ENCODE peak calls at places on chromosomes 1 and 21, in ten cellular contexts. One of them, this sample, is unnamed.

GRCh38 chr21:34073749-34074282 is 438 bp downstream of the MRPS6 start:
- DNase-seq in lung: no peak
- DNase-seq in naive thymus-derived CD4-positive, alpha-beta T cell: peak; percentile 22
- DNase-seq in heart right ventricle: peak; percentile 58
- DNase-seq in bronchial epithelial cell: no peak
- DNase-seq in brain microvascular endothelial cell: no peak
- DNase-seq in hepatocyte: peak; percentile 74
- DNase-seq in fibroblast of pulmonary artery: peak; percentile 24
- DNase-seq in AG09309: no peak
- DNase-seq in neural progenitor cell: peak; percentile 67
- DNase-seq in this sample: no peak

GRCh38 chr1:57678138-57678537 is 254.3 kb upstream of the DAB1 start:
- DNase-seq in lung: no peak
- DNase-seq in naive thymus-derived CD4-positive, alpha-beta T cell: no peak
- DNase-seq in heart right ventricle: no peak
- DNase-seq in bronchial epithelial cell: no peak
- DNase-seq in brain microvascular endothelial cell: no peak
- DNase-seq in hepatocyte: peak; percentile 10
- DNase-seq in fibroblast of pulmonary artery: no peak
- DNase-seq in AG09309: no peak
- DNase-seq in neural progenitor cell: no peak
- DNase-seq in this sample: no peak

GRCh38 chr21:34276711-34277425 is 86.9 kb upstream of the KCNE2 start:
- DNase-seq in lung: no peak
- DNase-seq in naive thymus-derived CD4-positive, alpha-beta T cell: no peak
- DNase-seq in heart right ventricle: no peak
- DNase-seq in bronchial epithelial cell: peak; percentile 12
- DNase-seq in brain microvascular endothelial cell: no peak
- DNase-seq in hepatocyte: no peak
- DNase-seq in fibroblast of pulmonary artery: no peak
- DNase-seq in AG09309: no peak
- DNase-seq in neural progenitor cell: no peak
- DNase-seq in this sample: no peak

GRCh38 chr1:46991083-46991923 is 32.2 kb upstream of the CYP4X1 start:
- DNase-seq in lung: no peak
- DNase-seq in naive thymus-derived CD4-positive, alpha-beta T cell: no peak
- DNase-seq in heart right ventricle: no peak
- DNase-seq in bronchial epithelial cell: peak; percentile 38
- DNase-seq in brain microvascular endothelial cell: no peak
- DNase-seq in hepatocyte: peak; percentile 38
- DNase-seq in fibroblast of pulmonary artery: no peak
- DNase-seq in AG09309: no peak
- DNase-seq in neural progenitor cell: peak; percentile 74
- DNase-seq in this sample: peak; percentile 41

GRCh38 chr1:85189120-85189519 is 11.7 kb downstream of the SYDE2 start:
- DNase-seq in lung: no peak
- DNase-seq in naive thymus-derived CD4-positive, alpha-beta T cell: no peak
- DNase-seq in heart right ventricle: no peak
- DNase-seq in bronchial epithelial cell: no peak
- DNase-seq in brain microvascular endothelial cell: no peak
- DNase-seq in hepatocyte: no peak
- DNase-seq in fibroblast of pulmonary artery: no peak
- DNase-seq in AG09309: no peak
- DNase-seq in neural progenitor cell: no peak
- DNase-seq in this sample: no peak

GRCh38 chr1:163706915-163707314 is 385.2 kb downstream of the NUF2 start:
- DNase-seq in lung: no peak
- DNase-seq in naive thymus-derived CD4-positive, alpha-beta T cell: no peak
- DNase-seq in heart right ventricle: no peak
- DNase-seq in bronchial epithelial cell: peak; percentile 10
- DNase-seq in brain microvascular endothelial cell: no peak
- DNase-seq in hepatocyte: no peak
- DNase-seq in fibroblast of pulmonary artery: no peak
- DNase-seq in AG09309: no peak
- DNase-seq in neural progenitor cell: no peak
- DNase-seq in this sample: no peak

GRCh38 chr1:19605884-19606442 is 38.1 kb upstream of the NBL1 start:
- DNase-seq in lung: no peak
- DNase-seq in naive thymus-derived CD4-positive, alpha-beta T cell: no peak
- DNase-seq in heart right ventricle: no peak
- DNase-seq in bronchial epithelial cell: no peak
- DNase-seq in brain microvascular endothelial cell: no peak
- DNase-seq in hepatocyte: no peak
- DNase-seq in fibroblast of pulmonary artery: no peak
- DNase-seq in AG09309: no peak
- DNase-seq in neural progenitor cell: no peak
- DNase-seq in this sample: no peak

GRCh38 chr1:62989497-62989896 is 205.6 kb downstream of the ATG4C start:
- DNase-seq in lung: no peak
- DNase-seq in naive thymus-derived CD4-positive, alpha-beta T cell: no peak
- DNase-seq in heart right ventricle: no peak
- DNase-seq in bronchial epithelial cell: no peak
- DNase-seq in brain microvascular endothelial cell: no peak
- DNase-seq in hepatocyte: no peak
- DNase-seq in fibroblast of pulmonary artery: no peak
- DNase-seq in AG09309: no peak
- DNase-seq in neural progenitor cell: no peak
- DNase-seq in this sample: no peak

GRCh38 chr1:91725961-91726704 is 159.8 kb downstream of the TGFBR3 start:
- DNase-seq in lung: no peak
- DNase-seq in naive thymus-derived CD4-positive, alpha-beta T cell: no peak
- DNase-seq in heart right ventricle: no peak
- DNase-seq in bronchial epithelial cell: peak; percentile 31
- DNase-seq in brain microvascular endothelial cell: peak; percentile 77
- DNase-seq in hepatocyte: peak; percentile 27
- DNase-seq in fibroblast of pulmonary artery: peak; percentile 90
- DNase-seq in AG09309: peak; percentile 77
- DNase-seq in neural progenitor cell: no peak
- DNase-seq in this sample: no peak

GRCh38 chr21:15063821-15064575 is 802 bp downstream of the NRIP1 start:
- DNase-seq in lung: peak; percentile 58
- DNase-seq in naive thymus-derived CD4-positive, alpha-beta T cell: peak; percentile 14
- DNase-seq in heart right ventricle: peak; percentile 65
- DNase-seq in bronchial epithelial cell: peak; percentile 37
- DNase-seq in brain microvascular endothelial cell: peak; percentile 5
- DNase-seq in hepatocyte: peak; percentile 64
- DNase-seq in fibroblast of pulmonary artery: peak; percentile 44
- DNase-seq in AG09309: no peak
- DNase-seq in neural progenitor cell: peak; percentile 69
- DNase-seq in this sample: no peak

GRCh38 chr1:151993734-151994496 is at the start of gene S100A10:
- DNase-seq in lung: peak; percentile 86
- DNase-seq in naive thymus-derived CD4-positive, alpha-beta T cell: peak; percentile 81
- DNase-seq in heart right ventricle: peak; percentile 88
- DNase-seq in bronchial epithelial cell: peak; percentile 77
- DNase-seq in brain microvascular endothelial cell: no peak
- DNase-seq in hepatocyte: peak; percentile 93
- DNase-seq in fibroblast of pulmonary artery: peak; percentile 70
- DNase-seq in AG09309: no peak
- DNase-seq in neural progenitor cell: peak; percentile 75
- DNase-seq in this sample: peak; percentile 43

GRCh38 chr1:52955129-52955970 is 28.3 kb downstream of the SCP2 start:
- DNase-seq in lung: no peak
- DNase-seq in naive thymus-derived CD4-positive, alpha-beta T cell: no peak
- DNase-seq in heart right ventricle: no peak
- DNase-seq in bronchial epithelial cell: no peak
- DNase-seq in brain microvascular endothelial cell: peak; percentile 52
- DNase-seq in hepatocyte: peak; percentile 75
- DNase-seq in fibroblast of pulmonary artery: peak; percentile 79
- DNase-seq in AG09309: peak; percentile 89
- DNase-seq in neural progenitor cell: no peak
- DNase-seq in this sample: no peak

GRCh38 chr1:2272686-2273400 is 44.7 kb downstream of the SKI start:
- DNase-seq in lung: no peak
- DNase-seq in naive thymus-derived CD4-positive, alpha-beta T cell: no peak
- DNase-seq in heart right ventricle: no peak
- DNase-seq in bronchial epithelial cell: no peak
- DNase-seq in brain microvascular endothelial cell: no peak
- DNase-seq in hepatocyte: no peak
- DNase-seq in fibroblast of pulmonary artery: no peak
- DNase-seq in AG09309: no peak
- DNase-seq in neural progenitor cell: no peak
- DNase-seq in this sample: no peak

GRCh38 chr1:2271841-2272655 is 43.9 kb downstream of the SKI start:
- DNase-seq in lung: no peak
- DNase-seq in naive thymus-derived CD4-positive, alpha-beta T cell: no peak
- DNase-seq in heart right ventricle: peak; percentile 31
- DNase-seq in bronchial epithelial cell: no peak
- DNase-seq in brain microvascular endothelial cell: no peak
- DNase-seq in hepatocyte: no peak
- DNase-seq in fibroblast of pulmonary artery: no peak
- DNase-seq in AG09309: no peak
- DNase-seq in neural progenitor cell: peak; percentile 90
- DNase-seq in this sample: no peak

GRCh38 chr1:2274231-2274967 is 46.3 kb downstream of the SKI start:
- DNase-seq in lung: no peak
- DNase-seq in naive thymus-derived CD4-positive, alpha-beta T cell: no peak
- DNase-seq in heart right ventricle: no peak
- DNase-seq in bronchial epithelial cell: no peak
- DNase-seq in brain microvascular endothelial cell: no peak
- DNase-seq in hepatocyte: no peak
- DNase-seq in fibroblast of pulmonary artery: no peak
- DNase-seq in AG09309: no peak
- DNase-seq in neural progenitor cell: no peak
- DNase-seq in this sample: no peak

GRCh38 chr1:2274968-2275475 is 46.9 kb downstream of the SKI start:
- DNase-seq in lung: no peak
- DNase-seq in naive thymus-derived CD4-positive, alpha-beta T cell: no peak
- DNase-seq in heart right ventricle: peak; percentile 20
- DNase-seq in bronchial epithelial cell: no peak
- DNase-seq in brain microvascular endothelial cell: no peak
- DNase-seq in hepatocyte: no peak
- DNase-seq in fibroblast of pulmonary artery: no peak
- DNase-seq in AG09309: no peak
- DNase-seq in neural progenitor cell: no peak
- DNase-seq in this sample: no peak

GRCh38 chr1:2273401-2274090 is 45.4 kb downstream of the SKI start:
- DNase-seq in lung: no peak
- DNase-seq in naive thymus-derived CD4-positive, alpha-beta T cell: no peak
- DNase-seq in heart right ventricle: peak; percentile 33
- DNase-seq in bronchial epithelial cell: no peak
- DNase-seq in brain microvascular endothelial cell: no peak
- DNase-seq in hepatocyte: no peak
- DNase-seq in fibroblast of pulmonary artery: no peak
- DNase-seq in AG09309: no peak
- DNase-seq in neural progenitor cell: no peak
- DNase-seq in this sample: no peak
- H3K4me3 ChIP-seq in lung: no peak overlapping the region
- H3K4me3 ChIP-seq in naive thymus-derived CD4-positive, alpha-beta T cell: no peak overlapping the region
- H3K4me3 ChIP-seq in heart right ventricle: no peak overlapping the region
- H3K4me3 ChIP-seq in bronchial epithelial cell: no peak overlapping the region
- H3K4me3 ChIP-seq in brain microvascular endothelial cell: no peak overlapping the region
- H3K4me3 ChIP-seq in hepatocyte: no peak overlapping the region
- H3K4me3 ChIP-seq in fibroblast of pulmonary artery: no peak overlapping the region
- H3K4me3 ChIP-seq in AG09309: no peak overlapping the region
- H3K4me3 ChIP-seq in neural progenitor cell: no peak overlapping the region
- H3K4me3 ChIP-seq in this sample: no peak overlapping the region

DNA sequence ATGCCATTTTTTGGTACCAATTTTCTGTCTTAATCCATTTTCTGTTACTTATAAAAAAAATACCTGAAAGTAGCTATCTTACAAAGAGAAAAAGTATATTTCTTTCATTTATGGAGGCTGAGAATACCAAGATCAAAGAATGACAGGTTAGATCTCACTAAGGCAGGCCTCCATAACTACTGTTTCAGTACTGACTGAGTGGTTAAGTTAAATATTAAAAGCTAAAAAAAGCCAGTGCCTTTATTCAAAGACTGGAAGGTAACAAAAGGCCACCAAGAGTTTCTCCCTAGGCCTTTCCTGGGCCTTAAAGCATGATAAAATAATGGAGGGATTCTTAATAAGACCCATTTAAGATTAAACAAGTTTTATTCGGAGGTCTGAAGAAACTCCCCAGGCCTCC is 687.7 kb upstream of the ADGRL4 start:
- DNase-seq in lung: no peak
- DNase-seq in naive thymus-derived CD4-positive, alpha-beta T cell: no peak
- DNase-seq in heart right ventricle: no peak
- DNase-seq in bronchial epithelial cell: no peak
- DNase-seq in brain microvascular endothelial cell: no peak
- DNase-seq in hepatocyte: no peak
- DNase-seq in fibroblast of pulmonary artery: no peak
- DNase-seq in AG09309: no peak
- DNase-seq in neural progenitor cell: no peak
- DNase-seq in this sample: no peak
- H3K4me3 ChIP-seq in lung: no peak overlapping the region
- H3K4me3 ChIP-seq in naive thymus-derived CD4-positive, alpha-beta T cell: no peak overlapping the region
- H3K4me3 ChIP-seq in heart right ventricle: no peak overlapping the region
- H3K4me3 ChIP-seq in bronchial epithelial cell: no peak overlapping the region
- H3K4me3 ChIP-seq in brain microvascular endothelial cell: no peak overlapping the region
- H3K4me3 ChIP-seq in hepatocyte: no peak overlapping the region
- H3K4me3 ChIP-seq in fibroblast of pulmonary artery: no peak overlapping the region
- H3K4me3 ChIP-seq in AG09309: no peak overlapping the region
- H3K4me3 ChIP-seq in neural progenitor cell: no peak overlapping the region
- H3K4me3 ChIP-seq in this sample: no peak overlapping the region

DNA sequence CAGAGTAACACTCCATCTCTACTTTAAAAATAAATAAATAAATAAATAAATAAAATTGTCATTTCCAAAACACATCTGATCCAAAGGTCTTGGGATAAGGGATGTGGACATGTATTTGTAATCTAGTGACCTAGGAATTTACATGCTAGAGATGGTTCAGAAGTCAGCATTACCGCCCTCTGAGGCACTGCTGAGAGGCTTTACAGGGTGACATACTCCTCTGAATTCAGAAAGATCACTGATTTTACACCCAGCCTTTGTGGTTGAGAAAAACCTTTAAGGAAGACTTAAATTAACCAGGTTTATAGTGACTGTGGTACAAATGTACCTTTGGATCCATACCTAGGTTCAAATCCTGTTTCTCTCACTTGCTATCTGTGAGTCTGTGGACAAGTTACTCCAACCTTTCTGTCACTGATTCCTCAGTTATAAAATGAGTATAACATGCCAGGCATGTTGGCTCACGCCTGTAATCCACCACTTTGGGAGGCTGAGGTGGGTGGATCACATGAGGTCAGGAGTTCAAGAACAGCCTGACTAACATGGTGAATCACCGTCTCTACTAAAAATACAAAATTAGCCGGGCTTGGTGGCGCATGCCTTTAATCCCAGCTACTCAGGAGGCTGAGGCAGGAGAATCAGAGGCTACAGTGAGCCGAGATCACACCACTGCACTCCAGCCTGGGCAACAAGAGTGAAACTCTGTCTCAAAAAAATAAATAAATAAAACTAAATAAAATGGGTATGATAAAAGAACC is 20.1 kb downstream of the OSBPL9 start:
- DNase-seq in lung: no peak
- DNase-seq in naive thymus-derived CD4-positive, alpha-beta T cell: no peak
- DNase-seq in heart right ventricle: no peak
- DNase-seq in bronchial epithelial cell: peak; percentile 96
- DNase-seq in brain microvascular endothelial cell: peak; percentile 95
- DNase-seq in hepatocyte: peak; percentile 23
- DNase-seq in fibroblast of pulmonary artery: peak; percentile 77
- DNase-seq in AG09309: peak; percentile 66
- DNase-seq in neural progenitor cell: no peak
- DNase-seq in this sample: no peak
- H3K4me3 ChIP-seq in lung: no peak overlapping the region
- H3K4me3 ChIP-seq in naive thymus-derived CD4-positive, alpha-beta T cell: no peak overlapping the region
- H3K4me3 ChIP-seq in heart right ventricle: no peak overlapping the region
- H3K4me3 ChIP-seq in bronchial epithelial cell: no peak overlapping the region
- H3K4me3 ChIP-seq in brain microvascular endothelial cell: no peak overlapping the region
- H3K4me3 ChIP-seq in hepatocyte: no peak overlapping the region
- H3K4me3 ChIP-seq in fibroblast of pulmonary artery: no peak overlapping the region
- H3K4me3 ChIP-seq in AG09309: no peak overlapping the region
- H3K4me3 ChIP-seq in neural progenitor cell: no peak overlapping the region
- H3K4me3 ChIP-seq in this sample: no peak overlapping the region

GRCh38 chr1:222634180-222635013 is 16.5 kb downstream of the MIA3 start:
- DNase-seq in lung: peak; percentile 79
- DNase-seq in naive thymus-derived CD4-positive, alpha-beta T cell: peak; percentile 83
- DNase-seq in heart right ventricle: no peak
- DNase-seq in bronchial epithelial cell: peak; percentile 86
- DNase-seq in brain microvascular endothelial cell: peak; percentile 91
- DNase-seq in hepatocyte: peak; percentile 90
- DNase-seq in fibroblast of pulmonary artery: peak; percentile 95
- DNase-seq in AG09309: peak; percentile 75
- DNase-seq in neural progenitor cell: peak; percentile 74
- DNase-seq in this sample: peak; percentile 91
- H3K4me3 ChIP-seq in lung: no peak overlapping the region
- H3K4me3 ChIP-seq in naive thymus-derived CD4-positive, alpha-beta T cell: no peak overlapping the region
- H3K4me3 ChIP-seq in heart right ventricle: no peak overlapping the region
- H3K4me3 ChIP-seq in bronchial epithelial cell: no peak overlapping the region
- H3K4me3 ChIP-seq in brain microvascular endothelial cell: no peak overlapping the region
- H3K4me3 ChIP-seq in hepatocyte: no peak overlapping the region
- H3K4me3 ChIP-seq in fibroblast of pulmonary artery: no peak overlapping the region
- H3K4me3 ChIP-seq in AG09309: no peak overlapping the region
- H3K4me3 ChIP-seq in neural progenitor cell: no peak overlapping the region
- H3K4me3 ChIP-seq in this sample: no peak overlapping the region

This sample was measured in Jurkat, Clone E6-1.